ENCODE peak calls at places on chromosomes 12 and 14, in ten cellular contexts. One of them, this sample, is unnamed.

GRCh38 chr12:42426733-42427132 is 100.8 kb downstream of the PPHLN1 start:
- DNase-seq in coronary artery: no peak
- DNase-seq in SK-N-SH: no peak
- DNase-seq in WERI-Rb-1: no peak
- DNase-seq in mammary epithelial cell: peak; percentile 49
- DNase-seq in heart left ventricle: no peak
- DNase-seq in fibroblast of mammary gland: peak; percentile 70
- DNase-seq in A549: peak; percentile 76
- DNase-seq in lung: no peak
- DNase-seq in tibial artery: no peak
- DNase-seq in this sample: peak; percentile 72

GRCh38 chr12:12807970-12808702 is 5.0 kb upstream of the DDX47 start:
- DNase-seq in coronary artery: no peak
- DNase-seq in SK-N-SH: no peak
- DNase-seq in WERI-Rb-1: no peak
- DNase-seq in mammary epithelial cell: no peak
- DNase-seq in heart left ventricle: peak; percentile 82
- DNase-seq in fibroblast of mammary gland: peak; percentile 67
- DNase-seq in A549: no peak
- DNase-seq in lung: no peak
- DNase-seq in tibial artery: no peak
- DNase-seq in this sample: peak; percentile 62

GRCh38 chr12:91423336-91424050 is 240.9 kb upstream of the DCN start:
- DNase-seq in coronary artery: no peak
- DNase-seq in SK-N-SH: no peak
- DNase-seq in WERI-Rb-1: no peak
- DNase-seq in mammary epithelial cell: no peak
- DNase-seq in heart left ventricle: no peak
- DNase-seq in fibroblast of mammary gland: no peak
- DNase-seq in A549: no peak
- DNase-seq in lung: no peak
- DNase-seq in tibial artery: no peak
- DNase-seq in this sample: no peak

GRCh38 chr14:73770977-73771847 is 57.0 kb upstream of the PNMA1 start:
- DNase-seq in coronary artery: no peak
- DNase-seq in SK-N-SH: no peak
- DNase-seq in WERI-Rb-1: no peak
- DNase-seq in mammary epithelial cell: no peak
- DNase-seq in heart left ventricle: no peak
- DNase-seq in fibroblast of mammary gland: no peak
- DNase-seq in A549: no peak
- DNase-seq in lung: no peak
- DNase-seq in tibial artery: no peak
- DNase-seq in this sample: no peak

GRCh38 chr14:104871656-104872468 is 6.8 kb downstream of the CEP170B start:
- DNase-seq in coronary artery: no peak
- DNase-seq in SK-N-SH: no peak
- DNase-seq in WERI-Rb-1: no peak
- DNase-seq in mammary epithelial cell: no peak
- DNase-seq in heart left ventricle: no peak
- DNase-seq in fibroblast of mammary gland: no peak
- DNase-seq in A549: no peak
- DNase-seq in lung: no peak
- DNase-seq in tibial artery: no peak
- DNase-seq in this sample: no peak

GRCh38 chr12:10395390-10395998 is 5.7 kb upstream of the KLRK1 start:
- DNase-seq in coronary artery: no peak
- DNase-seq in SK-N-SH: no peak
- DNase-seq in WERI-Rb-1: no peak
- DNase-seq in mammary epithelial cell: peak; percentile 91
- DNase-seq in heart left ventricle: no peak
- DNase-seq in fibroblast of mammary gland: peak; percentile 66
- DNase-seq in A549: peak; percentile 91
- DNase-seq in lung: no peak
- DNase-seq in tibial artery: peak; percentile 25
- DNase-seq in this sample: peak; percentile 93

GRCh38 chr12:66063976-66064375 is 66.6 kb downstream of the LLPH start:
- DNase-seq in coronary artery: no peak
- DNase-seq in SK-N-SH: no peak
- DNase-seq in WERI-Rb-1: no peak
- DNase-seq in mammary epithelial cell: no peak
- DNase-seq in heart left ventricle: no peak
- DNase-seq in fibroblast of mammary gland: peak; percentile 38
- DNase-seq in A549: no peak
- DNase-seq in lung: no peak
- DNase-seq in tibial artery: no peak
- DNase-seq in this sample: no peak

GRCh38 chr12:100437038-100437841 is 36.4 kb upstream of the NR1H4 start:
- DNase-seq in coronary artery: no peak
- DNase-seq in SK-N-SH: no peak
- DNase-seq in WERI-Rb-1: peak; percentile 13
- DNase-seq in mammary epithelial cell: no peak
- DNase-seq in heart left ventricle: no peak
- DNase-seq in fibroblast of mammary gland: no peak
- DNase-seq in A549: no peak
- DNase-seq in lung: no peak
- DNase-seq in tibial artery: no peak
- DNase-seq in this sample: no peak

GRCh38 chr12:5014269-5014668 is 29.4 kb upstream of the KCNA5 start:
- DNase-seq in coronary artery: no peak
- DNase-seq in SK-N-SH: no peak
- DNase-seq in WERI-Rb-1: no peak
- DNase-seq in mammary epithelial cell: no peak
- DNase-seq in heart left ventricle: no peak
- DNase-seq in fibroblast of mammary gland: peak; percentile 29
- DNase-seq in A549: no peak
- DNase-seq in lung: no peak
- DNase-seq in tibial artery: no peak
- DNase-seq in this sample: no peak

GRCh38 chr14:70708717-70709570 is 67.2 kb downstream of the TTC9 start:
- DNase-seq in coronary artery: no peak
- DNase-seq in SK-N-SH: no peak
- DNase-seq in WERI-Rb-1: no peak
- DNase-seq in mammary epithelial cell: no peak
- DNase-seq in heart left ventricle: no peak
- DNase-seq in fibroblast of mammary gland: no peak
- DNase-seq in A549: no peak
- DNase-seq in lung: no peak
- DNase-seq in tibial artery: no peak
- DNase-seq in this sample: no peak

GRCh38 chr12:752673-753400 is 458 bp downstream of the WNK1 start:
- DNase-seq in coronary artery: peak; percentile 81
- DNase-seq in SK-N-SH: peak; percentile 84
- DNase-seq in WERI-Rb-1: peak; percentile 39
- DNase-seq in mammary epithelial cell: peak; percentile 53
- DNase-seq in heart left ventricle: peak; percentile 70
- DNase-seq in fibroblast of mammary gland: peak; percentile 36
- DNase-seq in A549: peak; percentile 66
- DNase-seq in lung: peak; percentile 54
- DNase-seq in tibial artery: peak; percentile 59
- DNase-seq in this sample: peak; percentile 48

GRCh38 chr14:75125617-75126016 is 1.2 kb downstream of the NEK9 start:
- DNase-seq in coronary artery: no peak
- DNase-seq in SK-N-SH: peak; percentile 12
- DNase-seq in WERI-Rb-1: no peak
- DNase-seq in mammary epithelial cell: peak; percentile 36
- DNase-seq in heart left ventricle: no peak
- DNase-seq in fibroblast of mammary gland: peak; percentile 80
- DNase-seq in A549: peak; percentile 22
- DNase-seq in lung: no peak
- DNase-seq in tibial artery: no peak
- DNase-seq in this sample: peak; percentile 76
- H3K4me3 ChIP-seq in coronary artery: peak overlapping the region; percentile 89
- H3K4me3 ChIP-seq in SK-N-SH: peak overlapping the region; percentile 85
- H3K4me3 ChIP-seq in WERI-Rb-1: no peak overlapping the region
- H3K4me3 ChIP-seq in mammary epithelial cell: peak overlapping the region; percentile 69
- H3K4me3 ChIP-seq in heart left ventricle: peak overlapping the region; percentile 73
- H3K4me3 ChIP-seq in fibroblast of mammary gland: peak overlapping the region; percentile 79
- H3K4me3 ChIP-seq in A549: peak overlapping the region; percentile 83
- H3K4me3 ChIP-seq in lung: no peak overlapping the region
- H3K4me3 ChIP-seq in tibial artery: peak overlapping the region; percentile 88
- H3K4me3 ChIP-seq in this sample: peak overlapping the region; percentile 53

GRCh38 chr12:57485695-57486094 is 2.2 kb upstream of the MARS1 start:
- DNase-seq in coronary artery: no peak
- DNase-seq in SK-N-SH: no peak
- DNase-seq in WERI-Rb-1: no peak
- DNase-seq in mammary epithelial cell: no peak
- DNase-seq in heart left ventricle: no peak
- DNase-seq in fibroblast of mammary gland: no peak
- DNase-seq in A549: no peak
- DNase-seq in lung: no peak
- DNase-seq in tibial artery: no peak
- DNase-seq in this sample: no peak

GRCh38 chr12:57487055-57487596 is 742 bp upstream of the MARS1 start:
- DNase-seq in coronary artery: no peak
- DNase-seq in SK-N-SH: no peak
- DNase-seq in WERI-Rb-1: peak; percentile 80
- DNase-seq in mammary epithelial cell: no peak
- DNase-seq in heart left ventricle: no peak
- DNase-seq in fibroblast of mammary gland: no peak
- DNase-seq in A549: no peak
- DNase-seq in lung: no peak
- DNase-seq in tibial artery: no peak
- DNase-seq in this sample: no peak

GRCh38 chr12:57488397-57489156 is 709 bp downstream of the MARS1 start:
- DNase-seq in coronary artery: no peak
- DNase-seq in SK-N-SH: peak; percentile 58
- DNase-seq in WERI-Rb-1: peak; percentile 58
- DNase-seq in mammary epithelial cell: no peak
- DNase-seq in heart left ventricle: no peak
- DNase-seq in fibroblast of mammary gland: peak; percentile 18
- DNase-seq in A549: no peak
- DNase-seq in lung: no peak
- DNase-seq in tibial artery: no peak
- DNase-seq in this sample: no peak

GRCh38 chr12:57489157-57489641 is 1.3 kb downstream of the MARS1 start:
- DNase-seq in coronary artery: no peak
- DNase-seq in SK-N-SH: no peak
- DNase-seq in WERI-Rb-1: peak; percentile 23
- DNase-seq in mammary epithelial cell: no peak
- DNase-seq in heart left ventricle: no peak
- DNase-seq in fibroblast of mammary gland: peak; percentile 62
- DNase-seq in A549: no peak
- DNase-seq in lung: no peak
- DNase-seq in tibial artery: no peak
- DNase-seq in this sample: no peak

DNA sequence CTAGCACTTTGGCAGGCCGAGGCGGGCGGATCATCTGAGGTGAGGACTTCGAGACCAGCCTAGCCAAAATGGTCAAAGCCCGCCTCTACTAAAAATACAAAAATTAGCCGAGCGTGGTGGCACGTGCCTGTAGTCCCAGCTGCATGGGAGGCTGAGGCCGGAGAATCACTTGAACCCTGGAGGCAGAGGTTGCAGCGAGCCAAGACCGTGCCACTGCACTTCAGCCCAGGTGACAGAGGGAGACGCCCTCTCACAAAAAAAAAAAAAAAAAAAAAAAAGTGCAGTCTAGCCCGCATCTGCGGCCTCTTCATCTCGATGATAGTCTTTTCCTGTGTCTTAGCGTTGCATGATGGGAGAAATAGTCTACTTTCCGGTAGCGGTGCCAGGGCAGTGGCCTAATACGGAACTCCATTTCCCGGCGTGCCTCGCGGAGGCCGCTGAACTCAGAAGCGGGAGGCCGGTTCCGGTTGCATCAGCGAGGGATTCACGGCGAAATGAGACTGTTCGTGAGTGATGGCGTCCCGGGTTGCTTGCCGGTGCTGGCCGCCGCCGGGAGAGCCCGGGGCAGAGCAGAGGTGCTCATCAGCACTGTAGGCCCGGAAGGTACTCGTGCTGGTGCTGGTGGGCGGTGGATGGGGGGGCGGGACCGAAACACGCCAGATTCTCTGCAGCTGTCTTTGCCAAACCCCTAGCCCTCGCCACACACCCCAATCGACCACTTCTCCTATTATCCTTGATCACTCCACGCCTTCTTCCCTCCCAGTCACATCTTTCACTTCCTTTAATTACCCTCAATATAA is at the start of gene MARS1:
- DNase-seq in coronary artery: peak; percentile 94
- DNase-seq in SK-N-SH: peak; percentile 92
- DNase-seq in WERI-Rb-1: peak; percentile 93
- DNase-seq in mammary epithelial cell: peak; percentile 97
- DNase-seq in heart left ventricle: peak; percentile 95
- DNase-seq in fibroblast of mammary gland: peak; percentile 95
- DNase-seq in A549: peak; percentile 98
- DNase-seq in lung: peak; percentile 96
- DNase-seq in tibial artery: peak; percentile 97
- DNase-seq in this sample: peak; percentile 97
- TF ChIP-seq CTCF in coronary artery: no peak
- TF ChIP-seq CTCF in SK-N-SH: peak; percentile 32
- TF ChIP-seq CTCF in WERI-Rb-1: peak; percentile 6
- TF ChIP-seq CTCF in mammary epithelial cell: no peak
- TF ChIP-seq CTCF in heart left ventricle: no peak
- TF ChIP-seq CTCF in fibroblast of mammary gland: no peak
- TF ChIP-seq CTCF in A549: peak; percentile 45
- TF ChIP-seq CTCF in lung: no peak
- TF ChIP-seq CTCF in tibial artery: no peak
- TF ChIP-seq CTCF in this sample: no peak

GRCh38 chr14:55281316-55281839 is 10.2 kb downstream of the FBXO34 start:
- DNase-seq in coronary artery: no peak
- DNase-seq in SK-N-SH: no peak
- DNase-seq in WERI-Rb-1: no peak
- DNase-seq in mammary epithelial cell: no peak
- DNase-seq in heart left ventricle: no peak
- DNase-seq in fibroblast of mammary gland: no peak
- DNase-seq in A549: no peak
- DNase-seq in lung: no peak
- DNase-seq in tibial artery: no peak
- DNase-seq in this sample: no peak
- H3K4me3 ChIP-seq in coronary artery: no peak overlapping the region
- H3K4me3 ChIP-seq in SK-N-SH: no peak overlapping the region
- H3K4me3 ChIP-seq in WERI-Rb-1: no peak overlapping the region
- H3K4me3 ChIP-seq in mammary epithelial cell: no peak overlapping the region
- H3K4me3 ChIP-seq in heart left ventricle: no peak overlapping the region
- H3K4me3 ChIP-seq in fibroblast of mammary gland: no peak overlapping the region
- H3K4me3 ChIP-seq in A549: no peak overlapping the region
- H3K4me3 ChIP-seq in lung: no peak overlapping the region
- H3K4me3 ChIP-seq in tibial artery: no peak overlapping the region
- H3K4me3 ChIP-seq in this sample: no peak overlapping the region

GRCh38 chr12:40650038-40650704 is 42.1 kb upstream of the CNTN1 start:
- DNase-seq in coronary artery: no peak
- DNase-seq in SK-N-SH: no peak
- DNase-seq in WERI-Rb-1: no peak
- DNase-seq in mammary epithelial cell: no peak
- DNase-seq in heart left ventricle: no peak
- DNase-seq in fibroblast of mammary gland: no peak
- DNase-seq in A549: no peak
- DNase-seq in lung: no peak
- DNase-seq in tibial artery: no peak
- DNase-seq in this sample: no peak

DNA sequence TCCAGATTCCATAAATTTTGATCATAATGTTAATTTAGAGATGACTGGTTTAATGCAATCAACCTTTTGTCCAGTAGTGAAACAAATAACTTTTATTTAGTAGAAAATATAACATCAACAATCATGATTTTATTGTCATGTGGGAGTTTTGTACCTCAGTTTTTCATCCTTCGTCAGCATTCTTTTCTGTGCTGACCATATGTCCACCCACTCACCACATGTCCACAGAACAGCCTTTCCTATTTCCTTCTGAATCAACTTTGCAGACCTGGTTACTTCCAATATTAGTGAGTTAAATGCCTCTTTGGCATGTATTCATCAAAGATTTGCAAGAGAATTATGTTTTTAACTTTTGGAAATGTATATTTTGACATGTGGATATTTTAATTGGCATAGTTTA is 36.8 kb upstream of the CNTN1 start:
- DNase-seq in coronary artery: no peak
- DNase-seq in SK-N-SH: no peak
- DNase-seq in WERI-Rb-1: no peak
- DNase-seq in mammary epithelial cell: no peak
- DNase-seq in heart left ventricle: no peak
- DNase-seq in fibroblast of mammary gland: peak; percentile 42
- DNase-seq in A549: no peak
- DNase-seq in lung: no peak
- DNase-seq in tibial artery: no peak
- DNase-seq in this sample: no peak
- TF ChIP-seq CTCF in coronary artery: no peak
- TF ChIP-seq CTCF in SK-N-SH: no peak
- TF ChIP-seq CTCF in WERI-Rb-1: no peak
- TF ChIP-seq CTCF in mammary epithelial cell: no peak
- TF ChIP-seq CTCF in heart left ventricle: no peak
- TF ChIP-seq CTCF in fibroblast of mammary gland: no peak
- TF ChIP-seq CTCF in A549: no peak
- TF ChIP-seq CTCF in lung: no peak
- TF ChIP-seq CTCF in tibial artery: no peak
- TF ChIP-seq CTCF in this sample: no peak

This sample was measured in astrocyte of the spinal cord.